ENCODE peak calls at places on chromosomes 16 and 17, in seven cellular contexts. A is left lung, O is heart right ventricle, E is breast epithelium, J is small intestine, M is HCT116, D is A549. N is an unnamed sample. For H3K4me1, the result is how much of the 10 kb centered on the place peaks cover.

GRCh38 chr17:1216209-1216937 is 36.6 kb upstream of the ABR start:
- DNase-seq in A (no peak), O (no peak), M (no peak), E (no peak), D (no peak), J (no peak), N (no peak)

GRCh38 chr17:1180434-1180742 is 607 bp upstream of the ABR start:
- DNase-seq in M (no peak), E (no peak), D (no peak), O (no peak), A (no peak), J (no peak), N (no peak)

GRCh38 chr16:588639-588888 is 1.3 kb upstream of the RAB40C start:
- DNase-seq in E (no peak), J (peak), A (no peak), M (no peak), O (peak), D (peak), N (no peak)

GRCh38 chr17:64161380-64161779 is 31.4 kb upstream of the ERN1 start:
- DNase-seq in D (no peak), E (no peak), J (no peak), M (no peak), O (no peak), A (no peak), N (no peak)

GRCh38 chr16:1333854-1334719 is 642 bp downstream of the BAIAP3 start:
- DNase-seq in A (no peak), D (no peak), O (no peak), E (no peak), M (no peak), J (no peak), N (no peak)

GRCh38 chr17:31629696-31630470 is 229.2 kb downstream of the COPRS start:
- DNase-seq in D (no peak), M (no peak), J (no peak), O (no peak), E (no peak), A (no peak), N (no peak)

GRCh38 chr17:49390548-49391324 is 23.9 kb downstream of the PHB1 start:
- DNase-seq in A (no peak), D (no peak), J (peak), M (no peak), E (no peak), O (no peak), N (no peak)

GRCh38 chr17:50631195-50631907 is 3.3 kb upstream of the ABCC3 start:
- DNase-seq in D (no peak), O (no peak), M (no peak), J (no peak), A (peak), E (no peak), N (no peak)

GRCh38 chr16:57041182-57042156 is 50.9 kb upstream of the CPNE2 start:
- DNase-seq in D (peak), A (no peak), O (no peak), J (peak), E (no peak), M (no peak), N (no peak)

GRCh38 chr17:35768796-35769195 is 8.1 kb downstream of the C17orf50 start:
- DNase-seq in O (no peak), A (no peak), J (peak), E (no peak), M (no peak), D (no peak), N (no peak)

DNA sequence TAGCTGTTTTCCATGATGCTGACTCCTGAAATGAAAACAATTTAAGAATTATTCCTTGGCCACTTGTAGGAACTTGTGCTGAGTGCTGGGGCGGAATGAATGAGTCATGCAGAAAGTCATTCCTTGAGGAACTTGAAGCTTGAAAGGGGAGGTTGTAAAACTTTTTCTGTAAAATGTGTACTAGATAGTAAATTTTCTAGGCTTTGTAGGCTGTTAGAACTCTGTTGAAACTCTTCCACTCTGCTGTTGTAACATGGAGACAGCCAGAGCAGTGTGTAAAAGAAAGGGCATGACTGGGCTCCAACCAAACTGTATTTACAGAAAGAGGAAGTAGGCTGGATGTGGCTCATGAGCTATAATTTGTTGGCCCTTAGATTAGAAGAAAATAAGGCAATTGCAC is 46.1 kb downstream of the ABCA8 start:
- DNase-seq in O (no peak), A (no peak), E (no peak), J (peak), M (peak), D (peak), N (peak)
- H3K27ac ChIP-seq in O (peak), A (peak), E (peak), J (peak), M (peak), D (peak), N (peak)

GRCh38 chr16:75262104-75262799 is 10.8 kb upstream of the BCAR1 start:
- DNase-seq in M (no peak), E (no peak), A (no peak), O (peak), J (peak), D (no peak), N (no peak)
- H3K4me1 ChIP-seq in M (under half), E (under half), A (half or more), O (half or more), J (under half), D (half or more), N (under half)

GRCh38 chr17:55648086-55648485 is 74.6 kb downstream of the TMEM100 start:
- DNase-seq in M (no peak), E (no peak), A (no peak), D (no peak), O (no peak), J (no peak), N (no peak)

GRCh38 chr17:55641559-55642160 is 81.0 kb downstream of the TMEM100 start:
- DNase-seq in O (peak), E (peak), M (peak), D (peak), J (peak), A (no peak), N (peak)

GRCh38 chr17:55644346-55644745 is 78.3 kb downstream of the TMEM100 start:
- DNase-seq in D (no peak), M (no peak), A (no peak), E (no peak), J (no peak), O (no peak), N (no peak)

GRCh38 chr17:55642741-55643140 is 79.9 kb downstream of the TMEM100 start:
- DNase-seq in M (no peak), E (no peak), D (no peak), J (no peak), O (no peak), A (no peak), N (no peak)

DNA sequence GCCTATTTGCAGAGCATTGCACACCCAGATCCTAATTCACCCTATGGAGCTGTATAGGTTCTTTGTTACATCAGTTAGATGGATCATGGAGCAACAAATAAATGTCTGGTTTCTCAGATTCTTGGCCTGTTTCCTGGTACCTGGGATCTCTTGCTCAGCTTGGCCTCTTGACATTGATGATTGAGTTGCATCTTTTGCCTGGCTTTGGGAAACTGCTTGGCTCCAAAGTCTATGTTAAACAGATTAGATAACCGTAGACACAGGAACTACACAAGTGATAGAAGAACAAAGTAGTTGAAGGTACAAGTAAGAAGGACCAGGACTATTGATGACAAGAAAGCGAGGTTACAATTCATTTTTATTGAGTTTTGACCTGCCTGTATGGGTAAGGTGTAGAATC is 77.3 kb downstream of the TMEM100 start:
- DNase-seq in A (no peak), M (no peak), D (no peak), E (no peak), J (no peak), O (no peak), N (no peak)
- H3K27ac ChIP-seq in A (no peak), M (no peak), D (no peak), E (no peak), J (no peak), O (no peak), N (no peak)

DNA sequence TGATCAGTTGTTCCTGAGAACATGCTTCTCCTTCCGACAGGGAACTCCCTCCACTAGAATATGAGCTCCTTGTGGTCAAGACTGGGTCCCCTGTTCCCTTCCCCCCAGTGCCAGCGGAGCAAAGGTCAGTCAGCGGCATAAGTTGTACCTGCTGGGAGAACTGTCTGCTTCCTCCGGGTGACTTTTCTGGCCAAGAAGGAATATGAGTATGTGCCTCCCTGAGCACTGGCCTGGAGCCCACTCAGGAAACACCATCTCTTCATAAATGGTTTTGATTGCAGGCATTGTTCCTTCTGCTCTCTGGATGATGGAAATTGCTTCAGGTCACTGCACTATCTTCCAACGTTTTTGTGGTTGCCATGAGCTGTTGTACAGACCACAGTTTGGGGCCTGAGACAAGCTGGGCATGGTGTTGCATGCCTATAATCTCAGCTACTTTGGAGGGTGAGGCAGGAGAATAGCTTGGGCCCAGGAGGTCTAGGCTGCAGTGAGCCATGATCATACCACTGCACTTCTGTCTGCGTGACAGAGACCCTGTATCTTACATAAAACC is 2.9 kb upstream of the P4HB start:
- DNase-seq in E (no peak), D (no peak), O (no peak), M (no peak), A (no peak), J (peak), N (no peak)
- H3K4me1 ChIP-seq in E (under half), D (half or more), O (half or more), M (half or more), A (half or more), J (under half), N (under half)